ENCODE peak calls at places on chromosomes 5 and 9, in four cellular contexts. One of them, this sample, is unnamed.

GRCh38 chr5:40879163-40879942 is 29.9 kb upstream of the C7 start:
- DNase-seq in GM12865: peak
- DNase-seq in lung: no peak
- DNase-seq in astrocyte of the spinal cord: peak
- DNase-seq in this sample: peak

GRCh38 chr5:43523662-43524072 is 8.7 kb upstream of the C5orf34 start:
- DNase-seq in astrocyte of the spinal cord: no peak
- DNase-seq in GM12865: no peak
- DNase-seq in lung: no peak
- DNase-seq in this sample: no peak

GRCh38 chr9:112520646-112521045 is 34.0 kb downstream of the KIAA1958 start:
- DNase-seq in lung: no peak
- DNase-seq in astrocyte of the spinal cord: no peak
- DNase-seq in GM12865: no peak
- DNase-seq in this sample: no peak

GRCh38 chr5:37858250-37858649 is 18.4 kb upstream of the GDNF start:
- DNase-seq in lung: no peak
- DNase-seq in astrocyte of the spinal cord: no peak
- DNase-seq in GM12865: no peak
- DNase-seq in this sample: no peak

GRCh38 chr9:105858877-105859276 is 164.5 kb downstream of the TMEM38B start:
- DNase-seq in astrocyte of the spinal cord: no peak
- DNase-seq in lung: no peak
- DNase-seq in GM12865: no peak
- DNase-seq in this sample: peak

GRCh38 chr5:106174903-106175302 is 1495.8 kb downstream of the EFNA5 start:
- DNase-seq in astrocyte of the spinal cord: no peak
- DNase-seq in GM12865: no peak
- DNase-seq in lung: no peak
- DNase-seq in this sample: no peak

GRCh38 chr9:5799314-5799713 is 33.6 kb downstream of the ERMP1 start:
- DNase-seq in astrocyte of the spinal cord: peak
- DNase-seq in GM12865: no peak
- DNase-seq in lung: no peak
- DNase-seq in this sample: peak

GRCh38 chr9:113581865-113582697 is 118.6 kb downstream of the RGS3 start:
- DNase-seq in GM12865: peak
- DNase-seq in lung: peak
- DNase-seq in astrocyte of the spinal cord: peak
- DNase-seq in this sample: peak

GRCh38 chr5:2289380-2289779 is 406.7 kb upstream of the IRX4 start:
- DNase-seq in astrocyte of the spinal cord: no peak
- DNase-seq in lung: no peak
- DNase-seq in GM12865: no peak
- DNase-seq in this sample: no peak

GRCh38 chr9:96453625-96454024 is 3.7 kb downstream of the HABP4 start:
- DNase-seq in lung: no peak
- DNase-seq in GM12865: peak
- DNase-seq in astrocyte of the spinal cord: peak
- DNase-seq in this sample: no peak

DNA sequence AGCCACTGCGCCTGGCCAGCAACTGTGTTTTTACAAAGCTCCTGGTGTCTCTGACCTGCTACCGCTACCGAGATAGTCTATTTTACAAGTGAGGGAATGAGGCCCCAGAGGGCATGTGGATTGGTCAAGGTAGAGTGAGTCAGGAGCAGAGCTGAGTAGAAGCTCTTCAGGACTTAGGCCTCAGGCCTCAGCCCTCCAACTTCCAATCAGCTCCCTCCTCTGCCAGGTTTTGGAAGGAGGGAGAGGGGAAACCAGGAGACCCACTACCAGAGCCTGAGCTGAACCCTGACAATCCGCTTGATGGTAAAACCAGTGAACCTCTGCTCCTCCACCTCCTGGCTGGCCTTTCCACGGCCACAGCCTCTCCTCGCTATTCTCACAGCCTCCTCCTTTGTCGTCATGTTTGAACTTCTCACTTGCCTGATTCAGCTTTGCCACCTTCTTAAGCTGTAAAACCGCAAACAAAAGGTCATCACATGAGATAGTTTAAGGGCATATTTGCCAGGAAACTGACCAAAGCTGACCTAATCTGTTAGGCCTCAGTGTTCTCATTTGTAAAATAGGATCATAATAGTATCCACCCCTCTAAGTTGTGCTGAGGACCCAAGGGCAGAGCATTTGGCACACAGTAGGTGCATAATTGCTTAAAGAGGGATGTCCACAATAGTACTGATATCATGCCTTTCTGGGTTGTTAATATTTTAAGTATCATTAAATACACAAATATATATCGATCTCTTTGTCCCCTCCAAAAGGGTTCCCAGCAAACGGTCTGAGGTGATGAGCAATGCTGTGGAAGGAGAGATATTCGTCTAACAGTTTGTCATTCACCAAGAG is 1.7 kb downstream of the TRAF1 start:
- DNase-seq in GM12865: peak
- DNase-seq in astrocyte of the spinal cord: no peak
- DNase-seq in lung: no peak
- DNase-seq in this sample: no peak
- H3K4me3 ChIP-seq in GM12865: peak
- H3K4me3 ChIP-seq in astrocyte of the spinal cord: no peak
- H3K4me3 ChIP-seq in lung: no peak
- H3K4me3 ChIP-seq in this sample: no peak

GRCh38 chr5:139696894-139697658 is 48.9 kb downstream of the CXXC5 start:
- DNase-seq in GM12865: no peak
- DNase-seq in astrocyte of the spinal cord: peak
- DNase-seq in lung: peak
- DNase-seq in this sample: no peak
- H3K4me3 ChIP-seq in GM12865: peak
- H3K4me3 ChIP-seq in astrocyte of the spinal cord: peak
- H3K4me3 ChIP-seq in lung: no peak
- H3K4me3 ChIP-seq in this sample: no peak

GRCh38 chr9:126235350-126235740 is 91.3 kb upstream of the MVB12B start:
- DNase-seq in GM12865: no peak
- DNase-seq in lung: no peak
- DNase-seq in astrocyte of the spinal cord: no peak
- DNase-seq in this sample: no peak

GRCh38 chr9:126233913-126234525 is 92.6 kb upstream of the MVB12B start:
- DNase-seq in lung: no peak
- DNase-seq in GM12865: no peak
- DNase-seq in astrocyte of the spinal cord: no peak
- DNase-seq in this sample: no peak

GRCh38 chr9:126235844-126236243 is 90.8 kb upstream of the MVB12B start:
- DNase-seq in GM12865: no peak
- DNase-seq in lung: no peak
- DNase-seq in astrocyte of the spinal cord: no peak
- DNase-seq in this sample: no peak

GRCh38 chr9:126236273-126236672 is 90.4 kb upstream of the MVB12B start:
- DNase-seq in astrocyte of the spinal cord: no peak
- DNase-seq in lung: no peak
- DNase-seq in GM12865: no peak
- DNase-seq in this sample: no peak

GRCh38 chr9:126234681-126235349 is 91.8 kb upstream of the MVB12B start:
- DNase-seq in lung: no peak
- DNase-seq in astrocyte of the spinal cord: no peak
- DNase-seq in GM12865: no peak
- DNase-seq in this sample: no peak
- H3K4me3 ChIP-seq in lung: no peak
- H3K4me3 ChIP-seq in astrocyte of the spinal cord: no peak
- H3K4me3 ChIP-seq in GM12865: no peak
- H3K4me3 ChIP-seq in this sample: no peak

GRCh38 chr5:180803181-180804128 is 849 bp upstream of the MGAT1 start:
- DNase-seq in GM12865: peak
- DNase-seq in lung: peak
- DNase-seq in astrocyte of the spinal cord: peak
- DNase-seq in this sample: peak
- H3K4me3 ChIP-seq in GM12865: peak
- H3K4me3 ChIP-seq in lung: peak
- H3K4me3 ChIP-seq in astrocyte of the spinal cord: peak
- H3K4me3 ChIP-seq in this sample: peak

DNA sequence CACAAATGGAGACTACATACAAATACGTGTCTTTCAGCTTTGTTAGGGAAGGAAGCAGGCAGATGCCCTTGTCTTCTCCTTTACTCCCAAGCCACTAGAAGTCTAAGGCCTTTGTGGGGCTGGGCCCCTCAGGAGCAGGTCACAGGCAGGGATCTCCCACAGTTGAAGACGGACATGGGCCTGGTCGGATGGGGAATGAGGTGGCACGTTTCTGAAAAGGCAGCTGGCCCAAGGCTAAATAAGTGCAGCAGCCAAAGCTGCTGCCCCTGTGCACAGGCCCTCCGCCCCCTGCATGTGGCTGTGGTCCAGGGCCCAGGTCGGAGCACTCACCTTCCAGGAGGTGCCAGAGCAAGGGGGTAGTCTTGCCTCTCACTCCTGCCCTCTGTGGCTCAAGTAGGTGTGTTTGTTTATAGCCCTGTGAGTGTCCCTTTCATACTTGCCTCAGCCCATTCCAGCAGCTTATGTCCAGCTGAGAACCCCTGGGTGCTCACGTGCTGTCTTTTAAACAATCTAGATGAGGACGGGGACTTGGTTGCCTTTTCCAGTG is 1.8 kb downstream of the SQSTM1 start:
- DNase-seq in GM12865: no peak
- DNase-seq in lung: no peak
- DNase-seq in astrocyte of the spinal cord: no peak
- DNase-seq in this sample: no peak
- H3K4me3 ChIP-seq in GM12865: no peak
- H3K4me3 ChIP-seq in lung: peak
- H3K4me3 ChIP-seq in astrocyte of the spinal cord: peak
- H3K4me3 ChIP-seq in this sample: no peak

GRCh38 chr5:177426566-177427210 is at the start of gene GRK6:
- DNase-seq in lung: no peak
- DNase-seq in GM12865: peak
- DNase-seq in astrocyte of the spinal cord: no peak
- DNase-seq in this sample: no peak

GRCh38 chr5:177428574-177429217 is 2.2 kb downstream of the GRK6 start:
- DNase-seq in GM12865: no peak
- DNase-seq in lung: no peak
- DNase-seq in astrocyte of the spinal cord: no peak
- DNase-seq in this sample: no peak

GRCh38 chr5:177429248-177430045 is 3.0 kb downstream of the GRK6 start:
- DNase-seq in astrocyte of the spinal cord: no peak
- DNase-seq in lung: peak
- DNase-seq in GM12865: peak
- DNase-seq in this sample: peak

GRCh38 chr5:177427211-177427822 is 841 bp downstream of the GRK6 start:
- DNase-seq in GM12865: no peak
- DNase-seq in astrocyte of the spinal cord: no peak
- DNase-seq in lung: no peak
- DNase-seq in this sample: no peak

DNA sequence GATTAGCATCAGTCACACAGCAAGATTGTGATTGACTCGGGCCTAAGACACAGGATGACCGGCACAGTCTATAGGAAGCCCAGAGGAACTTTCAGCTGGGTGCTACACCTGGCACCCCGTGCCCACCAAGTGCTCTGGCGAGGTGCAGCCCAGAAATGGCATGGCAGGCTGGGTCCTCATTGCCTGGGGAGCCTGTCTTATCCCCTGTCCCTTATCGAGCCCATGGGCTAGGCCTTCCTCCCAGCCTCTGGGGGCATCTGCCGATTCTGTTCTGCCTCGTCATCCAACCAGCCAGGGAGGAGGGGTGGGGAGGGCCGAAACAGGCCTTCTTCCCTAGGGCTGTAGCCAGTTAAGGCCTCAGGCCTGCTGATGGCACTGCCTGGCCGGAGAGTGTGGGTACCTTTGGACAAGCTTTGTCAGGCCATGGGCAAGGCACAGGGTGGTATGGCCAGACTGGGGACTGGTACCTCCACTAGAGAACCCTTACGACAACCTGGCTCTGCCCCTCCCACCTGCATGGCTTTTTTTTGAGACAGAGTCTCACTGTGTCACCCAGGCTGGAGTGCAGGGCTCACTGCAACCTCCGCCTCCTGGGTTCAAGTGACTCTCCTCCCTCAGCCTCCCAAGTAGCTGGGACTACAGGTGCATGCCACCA is 1.6 kb downstream of the GRK6 start:
- DNase-seq in astrocyte of the spinal cord: no peak
- DNase-seq in GM12865: peak
- DNase-seq in lung: no peak
- DNase-seq in this sample: no peak
- H3K4me3 ChIP-seq in astrocyte of the spinal cord: no peak
- H3K4me3 ChIP-seq in GM12865: peak
- H3K4me3 ChIP-seq in lung: no peak
- H3K4me3 ChIP-seq in this sample: peak

DNA sequence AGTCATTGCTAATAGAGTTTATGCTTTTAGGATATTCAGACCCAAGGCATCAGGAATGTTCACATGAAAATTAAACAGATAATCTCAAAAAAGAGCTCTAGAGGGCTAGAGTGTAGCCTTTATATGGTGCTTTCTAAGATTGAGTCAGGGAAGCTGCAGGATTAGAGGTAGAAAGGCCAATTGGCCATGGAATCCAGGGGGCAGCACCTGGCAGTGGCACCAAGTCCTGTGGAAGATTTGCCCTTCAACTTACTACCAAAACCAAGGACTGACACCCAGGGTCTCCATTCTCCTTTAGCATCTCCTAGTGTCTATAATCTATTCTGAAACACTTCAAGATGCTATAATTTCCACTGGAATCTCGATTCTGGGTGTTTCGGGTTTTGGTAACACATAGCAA is 112.4 kb downstream of the ACER2 start:
- DNase-seq in lung: no peak
- DNase-seq in astrocyte of the spinal cord: no peak
- DNase-seq in GM12865: no peak
- DNase-seq in this sample: no peak
- H3K4me3 ChIP-seq in lung: no peak
- H3K4me3 ChIP-seq in astrocyte of the spinal cord: no peak
- H3K4me3 ChIP-seq in GM12865: no peak
- H3K4me3 ChIP-seq in this sample: no peak

DNA sequence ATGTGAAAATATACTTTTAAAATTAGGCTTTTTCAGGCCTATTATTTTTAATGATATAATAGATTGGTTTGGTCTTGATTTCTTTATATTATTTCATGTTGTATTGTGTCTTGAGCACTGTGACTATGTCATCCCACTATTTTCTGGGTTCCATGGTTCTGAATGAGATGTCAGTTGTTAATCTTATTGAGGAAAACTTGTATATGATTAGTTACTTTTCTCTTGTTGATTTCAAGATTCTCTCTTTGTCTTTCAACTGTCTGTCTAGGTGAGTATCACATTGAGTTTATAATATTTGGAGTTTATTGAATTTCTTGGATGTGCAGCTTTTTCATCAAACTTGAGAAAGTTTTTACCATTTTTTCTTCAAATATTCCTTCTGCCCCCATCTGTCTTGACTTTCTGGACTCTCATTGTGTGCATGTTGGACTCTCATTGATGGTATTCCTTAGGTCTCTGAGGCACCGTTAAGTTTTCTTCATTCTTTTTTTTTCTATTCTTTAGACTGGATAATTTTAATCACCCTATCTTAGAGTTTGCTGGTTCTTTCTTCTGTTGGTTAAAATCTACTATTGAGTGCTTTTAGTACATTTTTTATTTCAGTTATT is 175.8 kb downstream of the TMEM167A start:
- DNase-seq in astrocyte of the spinal cord: no peak
- DNase-seq in GM12865: no peak
- DNase-seq in lung: no peak
- DNase-seq in this sample: no peak
- H3K4me3 ChIP-seq in astrocyte of the spinal cord: no peak
- H3K4me3 ChIP-seq in GM12865: no peak
- H3K4me3 ChIP-seq in lung: no peak
- H3K4me3 ChIP-seq in this sample: no peak

This sample was measured in Jurkat, Clone E6-1.